ENCODE peak calls at places on chromosomes 2 and 18, in five cellular contexts. H is NCI-H345; S is fibroblast of the conjunctiva; O is activated CD8-positive, alpha-beta memory T cell treated with anti-CD3 and anti-CD28 coated beads for 24 hours; M is NAMALWA. Y is an unnamed sample.

GRCh38 chr2:85710687-85711577 is 16.8 kb downstream of the GNLY start:
- DNase-seq in H (no peak), S (no peak), O (peak), M (no peak), Y (no peak)

GRCh38 chr2:20130821-20131645 is 79.6 kb upstream of the LAPTM4A start:
- DNase-seq in O (no peak), H (no peak), M (no peak), S (no peak), Y (no peak)

GRCh38 chr2:141399270-141399669 is 731.5 kb downstream of the LRP1B start:
- DNase-seq in M (peak), S (no peak), O (no peak), H (no peak), Y (no peak)

GRCh38 chr2:201114350-201114749 is 1.6 kb upstream of the CFLAR start:
- DNase-seq in H (no peak), O (no peak), S (no peak), M (no peak), Y (no peak)

GRCh38 chr2:114119846-114120348 is 230.0 kb downstream of the ACTR3 start:
- DNase-seq in H (no peak), S (no peak), M (no peak), O (no peak), Y (no peak)

GRCh38 chr2:72993147-72993546 is 75.8 kb downstream of the EMX1 start:
- DNase-seq in H (peak), S (no peak), O (peak), M (peak), Y (no peak)

GRCh38 chr18:8757598-8757997 is 52.2 kb downstream of the MTCL1 start:
- DNase-seq in S (no peak), O (no peak), M (no peak), H (no peak), Y (no peak)

GRCh38 chr2:25090801-25091200 is 48.9 kb downstream of the EFR3B start:
- DNase-seq in M (no peak), H (no peak), O (no peak), S (no peak), Y (no peak)

GRCh38 chr2:240454031-240454901 is 18.8 kb downstream of the GPC1 start:
- DNase-seq in S (no peak), O (no peak), M (no peak), H (no peak), Y (no peak)

GRCh38 chr2:168757223-168757622 is 45.2 kb upstream of the NOSTRIN start:
- DNase-seq in S (no peak), O (no peak), H (no peak), M (no peak), Y (no peak)

GRCh38 chr2:104658840-104659591 is 194.9 kb upstream of the POU3F3 start:
- DNase-seq in S (no peak), H (no peak), O (no peak), M (no peak), Y (no peak)

GRCh38 chr2:231228223-231228622 is 29.8 kb downstream of the ARMC9 start:
- DNase-seq in S (no peak), M (peak), H (peak), O (no peak), Y (no peak)

GRCh38 chr2:104412384-104412783 is 441.5 kb upstream of the POU3F3 start:
- DNase-seq in M (peak), H (no peak), S (no peak), O (no peak), Y (no peak)

Y was measured in AG04450.